ENCODE peak calls at places on chromosomes 12 and 14, in four cellular contexts. A, G, D and B are unnamed samples.

GRCh38 chr12:51702582-51702981 is 111.5 kb downstream of the SCN8A start:
- DNase-seq in A (no peak), G (no peak), D (no peak), B (no peak)

GRCh38 chr12:117120787-117121186 is 21.6 kb upstream of the TESC start:
- DNase-seq in A (no peak), G (no peak), D (no peak), B (no peak)

GRCh38 chr14:101105045-101105444 is 201.5 kb upstream of the RTL1 start:
- DNase-seq in A (no peak), G (no peak), D (no peak), B (no peak)

GRCh38 chr14:72544615-72545387 is 349.1 kb downstream of the DPF3 start:
- DNase-seq in A (no peak), G (no peak), D (no peak), B (no peak)

GRCh38 chr14:100486025-100486828 is 101.0 kb downstream of the BEGAIN start:
- DNase-seq in A (peak), G (peak), D (peak), B (peak)

GRCh38 chr12:3463927-3464326 is 27.1 kb upstream of the PRMT8 start:
- DNase-seq in A (no peak), G (no peak), D (no peak), B (no peak)

GRCh38 chr12:27337376-27337775 is 4.7 kb downstream of the BMAL2 start:
- DNase-seq in A (no peak), G (no peak), D (no peak), B (no peak)

GRCh38 chr14:41285193-41285748 is 321.4 kb upstream of the LRFN5 start:
- DNase-seq in A (no peak), G (peak), D (no peak), B (no peak)

GRCh38 chr12:78534311-78534710 is 330.3 kb upstream of the SYT1 start:
- DNase-seq in A (no peak), G (no peak), D (no peak), B (no peak)

GRCh38 chr12:25135531-25136154 is 59.3 kb downstream of the DNAI7 start:
- DNase-seq in A (no peak), G (no peak), D (no peak), B (no peak)

GRCh38 chr12:126831115-126831514 is 1435.9 kb upstream of the TMEM132C start:
- DNase-seq in A (no peak), G (no peak), D (no peak), B (no peak)

GRCh38 chr12:131047789-131048610 is 94.3 kb downstream of the ADGRD1 start:
- DNase-seq in A (peak), G (no peak), D (no peak), B (no peak)

GRCh38 chr12:123748171-123748570 is 13.9 kb upstream of the DNAH10 start:
- DNase-seq in A (no peak), G (peak), D (no peak), B (no peak)

GRCh38 chr12:64737539-64737938 is 21.7 kb downstream of the GNS start:
- DNase-seq in A (no peak), G (no peak), D (no peak), B (no peak)

GRCh38 chr12:92136883-92137582 is 8.6 kb downstream of the BTG1 start:
- DNase-seq in A (no peak), G (no peak), D (no peak), B (no peak)

GRCh38 chr12:1007994-1008393 is 17.0 kb downstream of the ERC1 start:
- DNase-seq in A (no peak), G (no peak), D (no peak), B (no peak)

GRCh38 chr14:77111021-77111420 is 13.0 kb downstream of the CIPC start:
- DNase-seq in A (no peak), G (no peak), D (no peak), B (no peak)

GRCh38 chr12:107514887-107515445 is 170.6 kb upstream of the PWP1 start:
- DNase-seq in A (no peak), G (no peak), D (no peak), B (no peak)

GRCh38 chr12:124993568-124994434 is at the start of gene BRI3BP:
- DNase-seq in A (peak), G (peak), D (no peak), B (no peak)

GRCh38 chr12:115149279-115149678 is 465.3 kb upstream of the TBX3 start:
- DNase-seq in A (no peak), G (no peak), D (no peak), B (no peak)

GRCh38 chr12:11564984-11565651 is 84.4 kb upstream of the ETV6 start:
- DNase-seq in A (no peak), G (no peak), D (peak), B (no peak)

GRCh38 chr12:55850893-55851292 is 8.2 kb upstream of the MMP19 start:
- DNase-seq in A (no peak), G (no peak), D (no peak), B (no peak)

GRCh38 chr14:91327201-91327600 is 82.7 kb upstream of the GPR68 start:
- DNase-seq in A (no peak), G (no peak), D (no peak), B (no peak)

GRCh38 chr14:93050761-93051160 is 65.0 kb downstream of the ITPK1 start:
- DNase-seq in A (no peak), G (no peak), D (no peak), B (no peak)

GRCh38 chr14:43532825-43533416 is 974.2 kb downstream of the FSCB start:
- DNase-seq in A (no peak), G (no peak), D (no peak), B (no peak)
- TF ChIP-seq SPI1 in A (no peak), G (no peak), D (no peak), B (no peak)

DNA sequence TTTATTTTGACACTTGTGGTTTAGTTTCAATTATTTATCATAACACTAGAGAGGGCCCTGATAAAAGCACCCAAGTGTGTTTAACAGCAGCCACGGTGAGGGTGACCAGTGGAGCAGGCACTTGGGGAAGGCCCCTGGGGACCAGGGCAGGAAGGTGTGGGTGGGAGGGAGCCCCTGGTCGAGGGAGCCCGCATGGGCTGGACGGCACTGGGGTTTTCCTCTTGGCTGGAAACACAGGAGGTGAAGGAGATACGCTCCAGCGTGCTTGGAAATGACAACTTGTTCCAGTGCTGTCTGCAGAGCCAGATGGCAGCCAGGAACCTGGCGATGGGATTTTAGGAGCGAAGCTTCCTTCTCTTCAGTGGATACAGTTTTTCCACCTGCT is 192.6 kb upstream of the C14orf180 start:
- DNase-seq in A (no peak), G (no peak), D (no peak), B (no peak)
- TF ChIP-seq SPI1 in A (no peak), G (no peak), D (no peak), B (no peak)

DNA sequence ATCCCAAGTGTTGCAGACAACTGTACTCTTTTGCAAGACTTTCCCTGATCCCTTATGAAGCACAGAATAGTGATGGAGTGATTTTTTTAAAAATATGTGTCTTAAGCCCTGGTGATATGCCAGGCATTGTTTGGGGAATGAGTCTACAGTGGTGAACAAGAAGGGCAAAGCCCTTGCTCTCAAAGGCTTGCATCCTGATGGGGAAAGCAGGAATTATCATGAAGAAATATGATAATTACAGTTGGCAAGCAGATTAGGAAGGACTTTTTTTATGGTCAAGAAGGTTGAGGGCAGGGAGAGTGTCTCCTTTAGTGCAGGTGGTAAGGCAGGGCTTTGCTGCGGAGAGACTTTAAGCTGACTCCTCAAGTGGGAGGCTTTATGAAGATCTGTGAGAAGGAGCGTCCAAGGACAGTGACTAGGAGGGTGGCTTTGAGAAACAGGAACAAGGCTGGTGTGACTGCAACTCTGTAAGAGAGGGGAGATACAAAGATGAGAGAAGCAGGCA is 100.2 kb downstream of the SYNE2 start:
- DNase-seq in A (no peak), G (no peak), D (no peak), B (no peak)
- TF ChIP-seq SPI1 in A (no peak), G (no peak), D (no peak), B (no peak)

DNA sequence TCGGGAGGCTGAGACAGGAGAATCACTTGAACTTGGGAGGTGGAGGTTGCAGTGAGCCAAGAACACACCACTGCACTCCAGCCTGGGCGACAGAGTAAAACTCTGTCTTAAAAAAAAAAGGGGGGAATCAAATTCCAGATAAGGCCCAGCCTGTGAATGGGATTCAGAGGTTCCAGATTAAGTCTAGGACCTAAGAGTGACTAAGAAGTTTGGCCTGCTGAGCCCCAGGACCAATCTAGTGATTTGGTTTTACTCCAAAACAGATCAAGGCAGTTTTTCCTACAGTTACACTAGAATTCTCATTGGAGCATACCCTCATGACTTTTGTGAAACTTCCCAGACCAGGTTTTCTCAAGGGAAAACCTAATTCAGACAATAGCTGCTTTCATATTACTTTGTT is 22.8 kb downstream of the EXOC5 start:
- DNase-seq in A (no peak), G (no peak), D (no peak), B (no peak)
- TF ChIP-seq SPI1 in A (no peak), G (no peak), D (no peak), B (no peak)

DNA sequence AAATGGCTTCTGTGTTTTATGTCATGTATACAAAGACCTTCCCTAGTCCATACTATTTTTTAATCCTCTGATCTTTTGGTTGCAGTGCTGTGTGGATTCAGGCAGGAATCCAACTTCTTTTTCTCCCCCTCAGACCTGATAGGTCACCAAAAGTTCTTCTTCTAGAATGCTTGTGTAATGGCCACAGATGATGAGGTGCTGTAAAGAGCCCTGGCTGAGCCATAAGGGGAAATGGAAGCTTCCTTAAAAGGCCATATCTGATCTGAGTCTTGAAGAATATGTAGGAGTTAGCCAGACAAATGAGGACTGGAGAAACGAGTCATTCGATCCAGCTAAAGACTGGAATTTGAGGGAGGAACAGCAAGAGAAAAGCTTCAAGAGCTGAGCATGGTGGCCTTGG is 353.9 kb downstream of the PCNX1 start:
- DNase-seq in A (no peak), G (peak), D (no peak), B (no peak)
- TF ChIP-seq SPI1 in A (no peak), G (no peak), D (no peak), B (no peak)